ENCODE peak calls at places on chromosomes 7 and 10, in six cellular contexts. Q is right cardiac atrium, H is neural progenitor cell, O is pancreas, M is fibroblast of lung, J is HCT116. I is an unnamed sample.

GRCh38 chr7:104482362-104483042 is 154.1 kb downstream of the LHFPL3 start:
- DNase-seq in Q (no peak), J (no peak), H (no peak), M (no peak), O (peak; percentile 94), I (no peak)

GRCh38 chr7:101596898-101597297 is 32.2 kb downstream of the MYL10 start:
- DNase-seq in M (no peak), J (no peak), Q (no peak), O (no peak), H (no peak), I (no peak)

GRCh38 chr7:95976369-95976768 is 204.0 kb downstream of the DYNC1I1 start:
- DNase-seq in H (no peak), Q (no peak), O (no peak), J (no peak), M (no peak), I (no peak)

GRCh38 chr10:43929122-43929521 is 280.4 kb upstream of the ZNF32 start:
- DNase-seq in M (no peak), O (no peak), H (no peak), Q (no peak), J (no peak), I (no peak)

GRCh38 chr7:158270106-158270775 is 317.4 kb downstream of the PTPRN2 start:
- DNase-seq in O (no peak), M (no peak), Q (no peak), H (no peak), J (no peak), I (no peak)

GRCh38 chr7:82312646-82313045 is 130.9 kb downstream of the CACNA2D1 start:
- DNase-seq in M (no peak), Q (no peak), H (no peak), J (no peak), O (no peak), I (no peak)

GRCh38 chr10:104054430-104054829 is 31.2 kb downstream of the COL17A1 start:
- DNase-seq in O (no peak), H (no peak), J (no peak), M (peak; percentile 84), Q (no peak), I (no peak)

GRCh38 chr10:24034571-24034970 is 174.4 kb upstream of the KIAA1217 start:
- DNase-seq in M (no peak), Q (peak; percentile 10), H (no peak), O (peak; percentile 59), J (no peak), I (no peak)

GRCh38 chr10:61623101-61623500 is 39.6 kb upstream of the CABCOCO1 start:
- DNase-seq in Q (no peak), H (no peak), M (peak; percentile 35), J (no peak), O (no peak), I (no peak)

GRCh38 chr7:12358694-12359093 is 45.0 kb downstream of the VWDE start:
- DNase-seq in J (no peak), H (no peak), Q (no peak), M (peak; percentile 47), O (no peak), I (no peak)

GRCh38 chr10:34580643-34581042 is 234.5 kb downstream of the PARD3 start:
- DNase-seq in O (peak; percentile 28), J (no peak), Q (no peak), M (peak; percentile 92), H (no peak), I (no peak)

GRCh38 chr10:34575882-34576281 is 239.2 kb downstream of the PARD3 start:
- DNase-seq in H (no peak), J (no peak), O (no peak), Q (no peak), M (peak; percentile 67), I (no peak)

GRCh38 chr10:34580214-34580613 is 234.9 kb downstream of the PARD3 start:
- DNase-seq in Q (no peak), J (no peak), H (no peak), M (no peak), O (no peak), I (no peak)

GRCh38 chr10:34578468-34578867 is 236.6 kb downstream of the PARD3 start:
- DNase-seq in Q (no peak), O (no peak), H (no peak), J (no peak), M (no peak), I (no peak)

GRCh38 chr10:34576789-34577188 is 238.3 kb downstream of the PARD3 start:
- DNase-seq in M (peak; percentile 37), J (no peak), Q (no peak), O (no peak), H (peak; percentile 11), I (no peak)
- H3K27ac ChIP-seq in M (no peak overlapping the region), J (no peak overlapping the region), Q (no peak overlapping the region), O (no peak overlapping the region), H (no peak overlapping the region), I (no peak overlapping the region)

DNA sequence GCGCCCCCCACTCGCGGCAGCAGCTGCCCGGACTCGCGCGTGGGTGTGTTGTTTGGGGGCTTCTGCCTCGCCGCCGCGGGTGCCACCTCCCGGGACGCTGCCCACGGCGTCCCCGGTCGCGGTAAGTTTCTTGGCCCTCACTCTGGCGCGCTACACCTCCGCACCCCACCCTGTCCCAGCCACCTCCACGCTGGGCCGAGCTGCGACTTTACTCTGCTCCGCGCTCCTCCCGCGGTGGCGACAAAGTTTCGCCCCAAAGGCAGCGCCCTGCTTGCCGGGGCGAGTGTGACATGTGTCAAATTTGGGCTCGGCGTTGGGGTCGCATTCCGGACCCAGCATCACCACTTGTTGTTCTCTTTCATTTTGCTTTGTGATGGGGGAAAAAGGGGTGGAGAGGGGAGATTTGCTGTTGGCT is 167.7 kb upstream of the PPP1R3A start:
- DNase-seq in H (peak; percentile 53), Q (peak; percentile 35), M (peak; percentile 6), O (peak; percentile 34), J (no peak), I (no peak)
- H3K27me3 ChIP-seq in H (peaks cover 100% of the 10 kb centered on the region), Q (no peaks in the 10 kb centered on the region), M (peaks cover 27% of the 10 kb centered on the region), O (no peaks in the 10 kb centered on the region), J (no peaks in the 10 kb centered on the region), I (peaks cover 38% of the 10 kb centered on the region)

GRCh38 chr10:100007239-100008141 is 2.3 kb downstream of the DNMBP start:
- DNase-seq in J (no peak), M (peak; percentile 46), H (no peak), O (no peak), Q (no peak), I (no peak)
- H3K4me1 ChIP-seq in J (peaks cover 53% of the 10 kb centered on the region), M (peaks cover 25% of the 10 kb centered on the region), H (peaks cover 15% of the 10 kb centered on the region), O (peaks cover 6% of the 10 kb centered on the region), Q (peaks cover 9% of the 10 kb centered on the region), I (peaks cover 19% of the 10 kb centered on the region)

GRCh38 chr10:31210190-31210589 is 108.8 kb upstream of the ZEB1 start:
- DNase-seq in Q (no peak), H (no peak), J (no peak), M (no peak), O (no peak), I (no peak)

GRCh38 chr10:31204090-31204489 is 114.9 kb upstream of the ZEB1 start:
- DNase-seq in J (no peak), O (no peak), H (no peak), M (peak; percentile 38), Q (peak; percentile 44), I (no peak)

GRCh38 chr10:31207636-31208035 is 111.4 kb upstream of the ZEB1 start:
- DNase-seq in M (peak; percentile 38), H (no peak), J (no peak), Q (no peak), O (no peak), I (no peak)

GRCh38 chr10:31213959-31214358 is 105.1 kb upstream of the ZEB1 start:
- DNase-seq in Q (no peak), H (no peak), J (no peak), M (no peak), O (no peak), I (no peak)

DNA sequence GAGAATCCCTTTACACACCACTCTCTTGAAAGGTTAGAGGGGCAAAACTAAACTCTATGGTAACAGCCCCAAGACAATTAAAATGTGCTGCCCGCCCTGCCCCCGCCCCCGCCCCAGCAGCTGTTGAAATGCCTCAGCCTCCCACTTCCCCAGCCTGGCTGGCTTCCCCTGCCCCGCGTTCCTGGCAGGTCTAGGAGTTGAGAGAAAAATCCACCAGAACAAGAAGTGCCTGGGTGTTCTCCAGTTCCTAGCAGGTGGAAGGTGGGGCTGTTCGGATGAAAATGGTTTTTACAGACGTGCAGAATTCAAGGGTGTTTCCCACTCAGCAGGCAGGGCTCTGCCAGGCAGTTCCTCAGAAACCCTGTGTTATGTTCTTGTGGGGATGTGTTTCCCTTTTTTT is 109.5 kb upstream of the ZEB1 start:
- DNase-seq in J (no peak), O (no peak), H (no peak), M (peak; percentile 5), Q (no peak), I (no peak)
- H3K27ac ChIP-seq in J (no peak overlapping the region), O (no peak overlapping the region), H (no peak overlapping the region), M (no peak overlapping the region), Q (no peak overlapping the region), I (no peak overlapping the region)

GRCh38 chr10:62726638-62727037 is 77.9 kb upstream of the ADO start:
- DNase-seq in J (no peak), O (no peak), H (no peak), Q (no peak), M (no peak), I (no peak)

GRCh38 chr10:62724465-62724864 is 80.1 kb upstream of the ADO start:
- DNase-seq in H (no peak), J (peak; percentile 10), Q (no peak), M (no peak), O (no peak), I (no peak)

GRCh38 chr10:62728479-62728878 is 76.0 kb upstream of the ADO start:
- DNase-seq in Q (no peak), H (no peak), J (no peak), O (no peak), M (no peak), I (peak; percentile 52)

GRCh38 chr10:62726142-62726541 is 78.4 kb upstream of the ADO start:
- DNase-seq in J (no peak), H (no peak), Q (no peak), O (no peak), M (peak; percentile 22), I (no peak)

GRCh38 chr10:62727935-62728334 is 76.6 kb upstream of the ADO start:
- DNase-seq in M (no peak), J (no peak), O (no peak), H (no peak), Q (no peak), I (no peak)
- H3K27me3 ChIP-seq in M (peaks cover 5% of the 10 kb centered on the region), J (peaks cover 55% of the 10 kb centered on the region), O (no peaks in the 10 kb centered on the region), H (no peaks in the 10 kb centered on the region), Q (no peaks in the 10 kb centered on the region), I (no peaks in the 10 kb centered on the region)

DNA sequence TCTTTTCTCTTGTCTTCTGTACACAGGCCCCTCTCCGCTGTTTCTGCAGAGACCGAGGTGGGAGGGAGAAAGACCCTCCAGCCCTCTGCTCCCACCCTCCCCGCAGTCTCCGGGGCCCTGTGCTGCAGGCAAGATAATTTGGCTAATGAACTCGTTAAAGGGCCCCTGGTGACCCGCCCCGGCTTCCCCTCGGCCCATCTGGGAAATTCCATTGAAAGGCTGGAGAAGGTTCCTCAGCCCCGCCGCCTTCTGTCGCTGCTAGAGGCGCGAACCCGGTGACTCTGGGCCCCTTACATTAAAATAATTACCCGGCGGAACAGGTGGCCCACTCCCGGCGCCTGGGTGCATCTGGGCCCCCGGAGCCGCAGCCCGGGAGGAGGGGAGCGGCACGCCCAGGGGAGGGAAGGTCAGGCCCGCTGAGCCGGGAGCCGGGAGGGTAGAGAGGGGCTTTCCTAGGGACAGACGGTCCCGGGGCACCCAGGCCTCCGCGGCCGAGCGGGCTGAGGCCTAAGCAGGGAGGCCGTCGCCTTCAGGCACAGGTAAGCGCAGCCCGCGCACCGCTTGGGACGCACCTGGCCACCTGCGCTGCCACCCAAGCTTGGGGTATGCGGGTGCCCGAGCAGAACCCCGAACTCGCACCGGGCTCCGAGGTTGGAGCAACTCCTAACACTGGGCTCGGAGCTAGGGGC is 7.3 kb upstream of the MNX1 start:
- DNase-seq in Q (no peak), O (no peak), H (peak; percentile 52), M (no peak), J (no peak), I (no peak)
- H3K4me1 ChIP-seq in Q (no peaks in the 10 kb centered on the region), O (no peaks in the 10 kb centered on the region), H (peaks cover 23% of the 10 kb centered on the region), M (no peaks in the 10 kb centered on the region), J (no peaks in the 10 kb centered on the region), I (peaks cover 25% of the 10 kb centered on the region)

I was measured in CD4-positive, alpha-beta memory T cell.